ENCODE peak calls at places on chromosomes 16 and 17, in ten cellular contexts. N is AG08395; F is fibroblast of lung; R is posterior cingulate gyrus; Z is T47D; T is iris pigment epithelial cell; S is HFFc6; W is RCC 7860; M is HCT116; J is stimulated activated CD4-positive, alpha-beta T cell treated with anti-CD3 and anti-CD28 coated beads, Interleukin-1b, Interleukin-23, amount 100 ng/mL, for 24 hours. Y is an unnamed sample.

GRCh38 chr16:67459066-67459857 is 21.7 kb downstream of the ATP6V0D1 start:
- DNase-seq in N (peak), F (no peak), R (peak), Z (peak), T (no peak), S (no peak), W (no peak), M (no peak), J (no peak), Y (no peak)

GRCh38 chr16:177394-177822 is 928 bp downstream of the HBA1 start:
- DNase-seq in N (peak), F (peak), R (no peak), Z (no peak), T (no peak), S (no peak), W (no peak), M (no peak), J (no peak), Y (no peak)

GRCh38 chr16:11254913-11255736 is 879 bp downstream of the SOCS1 start:
- DNase-seq in N (peak), F (peak), R (no peak), Z (no peak), T (peak), S (peak), W (no peak), M (no peak), J (no peak), Y (no peak)

GRCh38 chr17:79808763-79809529 is 12.1 kb upstream of the CBX8 start:
- DNase-seq in N (no peak), F (no peak), R (no peak), Z (peak), T (peak), S (no peak), W (peak), M (peak), J (no peak), Y (peak)

GRCh38 chr17:37813753-37814152 is 68.9 kb upstream of the HNF1B start:
- DNase-seq in N (peak), F (peak), R (no peak), Z (no peak), T (peak), S (peak), W (peak), M (no peak), J (no peak), Y (no peak)

GRCh38 chr17:30254150-30254549 is 18.7 kb upstream of the SLC6A4 start:
- DNase-seq in N (no peak), F (no peak), R (no peak), Z (no peak), T (no peak), S (no peak), W (no peak), M (no peak), J (no peak), Y (no peak)

GRCh38 chr16:89861648-89862047 is 11.7 kb upstream of the TCF25 start:
- DNase-seq in N (no peak), F (no peak), R (no peak), Z (no peak), T (no peak), S (no peak), W (no peak), M (no peak), J (no peak), Y (no peak)

GRCh38 chr17:49515196-49515770 is 20.2 kb downstream of the NGFR start:
- DNase-seq in N (peak), F (peak), R (peak), Z (peak), T (peak), S (peak), W (peak), M (peak), J (no peak), Y (peak)

GRCh38 chr17:82029990-82030469 is 1.4 kb upstream of the RAC3 start:
- DNase-seq in N (no peak), F (no peak), R (no peak), Z (no peak), T (no peak), S (no peak), W (no peak), M (no peak), J (no peak), Y (no peak)

GRCh38 chr17:74368341-74369152 is 1.2 kb downstream of the GPR142 start:
- DNase-seq in N (peak), F (peak), R (peak), Z (peak), T (peak), S (no peak), W (peak), M (peak), J (peak), Y (peak)

GRCh38 chr17:82283208-82283749 is 9.8 kb upstream of the CSNK1D start:
- DNase-seq in N (peak), F (peak), R (no peak), Z (peak), T (peak), S (peak), W (peak), M (no peak), J (no peak), Y (no peak)

GRCh38 chr16:397736-398332 is 835 bp downstream of the NME4 start:
- DNase-seq in N (peak), F (peak), R (peak), Z (peak), T (peak), S (peak), W (no peak), M (peak), J (no peak), Y (peak)

GRCh38 chr17:82807562-82807961 is 32.3 kb downstream of the ZNF750 start:
- DNase-seq in N (no peak), F (no peak), R (no peak), Z (no peak), T (no peak), S (no peak), W (no peak), M (no peak), J (no peak), Y (no peak)

GRCh38 chr17:78019367-78019975 is 61.0 kb downstream of the TNRC6C start:
- DNase-seq in N (peak), F (peak), R (no peak), Z (peak), T (peak), S (peak), W (peak), M (peak), J (no peak), Y (peak)